ENCODE peak calls at places on chromosomes 6 and 20, in four cellular contexts. L, K, H and U are unnamed samples.
A peak's percentile ranks its signal among the peaks of the same experiment; 100 is the strongest.

GRCh38 chr6:167111597-167111996 is 11.3 kb upstream of the CCR6 start:
- DNase-seq in K (no peak), L (no peak), H (no peak), U (no peak)

GRCh38 chr6:56573142-56573541 is 69.5 kb downstream of the DST start:
- DNase-seq in K (no peak), L (no peak), H (no peak), U (no peak)

GRCh38 chr6:15663057-15663638 is 320 bp upstream of the DTNBP1 start:
- DNase-seq in L (no peak), H (no peak), K (no peak), U (no peak)

GRCh38 chr20:460707-461106 is 1.6 kb downstream of the TBC1D20 start:
- DNase-seq in L (no peak), H (no peak), K (peak; percentile 21), U (no peak)

GRCh38 chr6:33824461-33825154 is 20.8 kb upstream of the MLN start:
- DNase-seq in L (no peak), K (no peak), H (no peak), U (no peak)

GRCh38 chr6:23692184-23692583 is 433.8 kb upstream of the NRSN1 start:
- DNase-seq in K (peak; percentile 14), H (no peak), L (no peak), U (no peak)

GRCh38 chr6:163392533-163392932 is 22.0 kb upstream of the QKI start:
- DNase-seq in H (no peak), L (no peak), K (peak; percentile 35), U (no peak)

GRCh38 chr6:149127212-149127611 is 190.3 kb upstream of the TAB2 start:
- DNase-seq in L (no peak), K (no peak), H (no peak), U (no peak)

GRCh38 chr6:45698046-45698445 is 317.6 kb downstream of the CLIC5 start:
- DNase-seq in K (no peak), H (no peak), L (no peak), U (no peak)

GRCh38 chr20:62320581-62321354 is 18.0 kb downstream of the ADRM1 start:
- DNase-seq in L (no peak), H (peak; percentile 17), K (no peak), U (no peak)

GRCh38 chr6:105744815-105745214 is 341.3 kb upstream of the PRDM1 start:
- DNase-seq in K (no peak), H (no peak), L (no peak), U (no peak)

GRCh38 chr20:35592339-35592960 is 23.2 kb upstream of the SPAG4 start:
- DNase-seq in H (no peak), K (no peak), L (no peak), U (no peak)

GRCh38 chr6:39055661-39056060 is 7.1 kb downstream of the GLP1R start:
- DNase-seq in H (no peak), L (no peak), K (no peak), U (no peak)

GRCh38 chr6:12111271-12111670 is 99.2 kb downstream of the HIVEP1 start:
- DNase-seq in H (no peak), L (no peak), K (no peak), U (no peak)

GRCh38 chr6:10626154-10626741 is 68.2 kb downstream of the C6orf52 start:
- DNase-seq in K (no peak), L (no peak), H (no peak), U (no peak)

GRCh38 chr6:10621847-10622246 is 72.6 kb downstream of the C6orf52 start:
- DNase-seq in H (no peak), K (no peak), L (no peak), U (no peak)

GRCh38 chr6:10633216-10633615 is 61.2 kb downstream of the C6orf52 start:
- DNase-seq in L (no peak), K (no peak), H (no peak), U (no peak)

GRCh38 chr6:10630178-10630577 is 64.2 kb downstream of the C6orf52 start:
- DNase-seq in L (no peak), H (no peak), K (no peak), U (no peak)

GRCh38 chr6:10627800-10628199 is 66.6 kb downstream of the C6orf52 start:
- DNase-seq in H (no peak), K (no peak), L (no peak), U (no peak)
- TF ChIP-seq POLR2A in H (no peak), K (no peak), L (no peak), U (no peak)

GRCh38 chr6:28809947-28810654 is 113.7 kb downstream of the TRIM27 start:
- DNase-seq in L (no peak), H (no peak), K (no peak), U (no peak)
- H3K4me3 ChIP-seq in L (peak overlapping the region; percentile 55), H (no peak overlapping the region), K (no peak overlapping the region), U (no peak overlapping the region)

DNA sequence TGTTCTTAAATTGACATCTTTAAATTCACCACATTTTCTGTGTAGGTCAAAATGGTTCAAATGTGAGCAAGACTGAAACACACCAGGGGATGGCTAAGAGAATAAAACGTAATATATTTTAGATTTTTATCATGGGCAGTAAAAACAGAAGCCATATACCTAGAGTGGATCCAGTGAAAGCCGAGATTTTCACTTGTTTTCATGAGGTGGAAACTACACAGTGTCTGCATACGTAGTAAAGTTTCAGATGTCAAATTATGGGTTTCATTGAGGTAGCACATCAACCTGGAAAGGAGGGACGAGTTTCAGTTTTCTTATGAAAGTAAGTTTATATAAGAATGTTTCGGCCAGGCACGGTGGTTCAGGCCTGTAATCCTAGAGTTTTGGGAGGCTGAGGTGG is 25.9 kb downstream of the METTL24 start:
- DNase-seq in L (no peak), K (no peak), H (no peak), U (no peak)
- TF ChIP-seq CTCF in L (no peak), K (no peak), H (no peak), U (no peak)

GRCh38 chr6:158808918-158809678 is 10.1 kb downstream of the EZR start:
- DNase-seq in K (no peak), L (no peak), H (no peak), U (no peak)
- TF ChIP-seq POLR2A in K (no peak), L (no peak), H (no peak), U (no peak)

GRCh38 chr20:34536798-34537394 is 20.7 kb downstream of the DYNLRB1 start:
- DNase-seq in H (no peak), L (no peak), K (no peak), U (no peak)
- H3K4me3 ChIP-seq in H (no peak overlapping the region), L (no peak overlapping the region), K (no peak overlapping the region), U (no peak overlapping the region)

GRCh38 chr6:4349931-4350330 is 214.6 kb upstream of the ECI2 start:
- DNase-seq in K (no peak), L (no peak), H (no peak), U (no peak)

GRCh38 chr6:4352731-4353130 is 217.4 kb upstream of the ECI2 start:
- DNase-seq in K (no peak), H (no peak), L (no peak), U (no peak)

GRCh38 chr6:4350571-4351505 is 215.5 kb upstream of the ECI2 start:
- DNase-seq in H (no peak), L (no peak), K (no peak), U (no peak)

GRCh38 chr6:4351857-4352669 is 216.7 kb upstream of the ECI2 start:
- DNase-seq in L (no peak), K (peak; percentile 8), H (peak; percentile 46), U (no peak)

GRCh38 chr6:4351506-4351852 is 216.1 kb upstream of the ECI2 start:
- DNase-seq in H (no peak), K (no peak), L (no peak), U (no peak)
- TF ChIP-seq CTCF in H (no peak), K (no peak), L (no peak), U (no peak)

DNA sequence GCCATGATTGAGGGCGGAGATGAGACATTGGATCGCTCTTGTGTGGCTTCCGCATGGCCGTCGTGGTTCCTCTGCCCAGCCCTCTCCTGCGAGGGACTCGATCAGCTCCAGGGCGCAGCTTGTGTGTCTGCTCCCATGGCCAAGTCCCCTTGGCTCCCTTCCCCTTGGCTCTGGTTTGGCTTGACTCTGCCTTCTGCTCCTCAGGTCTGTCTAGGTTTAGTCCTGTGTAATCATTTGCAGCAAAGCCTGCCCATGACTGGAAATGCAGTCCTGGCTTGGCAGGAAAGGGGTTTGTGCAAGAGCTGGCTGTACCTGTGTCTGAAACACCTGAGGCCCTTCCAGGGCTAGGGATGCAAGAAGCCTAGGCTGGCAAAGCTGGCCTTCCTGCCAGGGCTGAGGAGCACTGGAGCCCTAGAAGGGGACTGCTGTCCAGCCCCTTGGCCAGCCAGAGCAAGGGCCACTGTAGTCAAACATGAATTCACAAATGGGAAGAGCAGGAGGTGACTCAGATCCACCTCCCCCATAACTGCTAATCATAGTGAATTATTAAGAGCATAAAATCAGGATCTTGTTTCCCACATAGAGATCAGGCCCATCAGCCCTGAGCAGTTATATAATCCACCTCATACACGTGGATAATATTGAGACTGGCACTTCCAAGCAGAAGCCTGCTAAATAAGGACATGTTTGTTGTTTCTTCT is 196.8 kb downstream of the FARS2 start:
- DNase-seq in K (peak; percentile 98), H (no peak), L (no peak), U (no peak)
- TF ChIP-seq POLR2A in K (no peak), H (no peak), L (no peak), U (no peak)